ENCODE peak calls at places on chromosomes 3 and 15, in four cellular contexts. I is NB4, O is ovary, M is left ventricle myocardium inferior. Z is an unnamed sample.

GRCh38 chr3:155078959-155079794 is 942 bp upstream of the MME start:
- DNase-seq in I (no peak), M (no peak), O (no peak), Z (no peak)

GRCh38 chr3:124297062-124297980 is 305.4 kb upstream of the ROPN1 start:
- DNase-seq in M (no peak), O (no peak), I (no peak), Z (no peak)

GRCh38 chr3:116339441-116340028 is 105.8 kb downstream of the LSAMP start:
- DNase-seq in M (peak; percentile 25), I (no peak), O (no peak), Z (no peak)

GRCh38 chr3:124985358-124985757 is 50.8 kb upstream of the MUC13 start:
- DNase-seq in I (no peak), M (no peak), O (no peak), Z (no peak)

GRCh38 chr3:188472331-188472730 is 318.4 kb downstream of the LPP start:
- DNase-seq in O (no peak), I (no peak), M (no peak), Z (no peak)

GRCh38 chr3:128804017-128804816 is 75.2 kb upstream of the ACAD9 start:
- DNase-seq in O (no peak), M (no peak), I (peak; percentile 89), Z (peak; percentile 89)

GRCh38 chr15:68151277-68151676 is 53.9 kb downstream of the CALML4 start:
- DNase-seq in M (no peak), O (no peak), I (no peak), Z (no peak)

GRCh38 chr3:106965286-106965685 is 412.0 kb upstream of the CCDC54 start:
- DNase-seq in I (no peak), O (no peak), M (no peak), Z (no peak)

GRCh38 chr15:99212401-99212800 is 37.0 kb downstream of the TTC23 start:
- DNase-seq in M (no peak), I (no peak), O (no peak), Z (no peak)

GRCh38 chr3:190617185-190617584 is 103.3 kb downstream of the IL1RAP start:
- DNase-seq in I (peak; percentile 94), O (no peak), M (no peak), Z (peak; percentile 60)

GRCh38 chr15:101528108-101528916 is 38.8 kb upstream of the PCSK6 start:
- DNase-seq in I (peak; percentile 90), M (peak; percentile 71), O (peak; percentile 56), Z (no peak)

GRCh38 chr3:169149349-169149890 is 514.1 kb downstream of the MECOM start:
- DNase-seq in M (peak; percentile 81), I (peak; percentile 76), O (peak; percentile 71), Z (peak; percentile 86)

DNA sequence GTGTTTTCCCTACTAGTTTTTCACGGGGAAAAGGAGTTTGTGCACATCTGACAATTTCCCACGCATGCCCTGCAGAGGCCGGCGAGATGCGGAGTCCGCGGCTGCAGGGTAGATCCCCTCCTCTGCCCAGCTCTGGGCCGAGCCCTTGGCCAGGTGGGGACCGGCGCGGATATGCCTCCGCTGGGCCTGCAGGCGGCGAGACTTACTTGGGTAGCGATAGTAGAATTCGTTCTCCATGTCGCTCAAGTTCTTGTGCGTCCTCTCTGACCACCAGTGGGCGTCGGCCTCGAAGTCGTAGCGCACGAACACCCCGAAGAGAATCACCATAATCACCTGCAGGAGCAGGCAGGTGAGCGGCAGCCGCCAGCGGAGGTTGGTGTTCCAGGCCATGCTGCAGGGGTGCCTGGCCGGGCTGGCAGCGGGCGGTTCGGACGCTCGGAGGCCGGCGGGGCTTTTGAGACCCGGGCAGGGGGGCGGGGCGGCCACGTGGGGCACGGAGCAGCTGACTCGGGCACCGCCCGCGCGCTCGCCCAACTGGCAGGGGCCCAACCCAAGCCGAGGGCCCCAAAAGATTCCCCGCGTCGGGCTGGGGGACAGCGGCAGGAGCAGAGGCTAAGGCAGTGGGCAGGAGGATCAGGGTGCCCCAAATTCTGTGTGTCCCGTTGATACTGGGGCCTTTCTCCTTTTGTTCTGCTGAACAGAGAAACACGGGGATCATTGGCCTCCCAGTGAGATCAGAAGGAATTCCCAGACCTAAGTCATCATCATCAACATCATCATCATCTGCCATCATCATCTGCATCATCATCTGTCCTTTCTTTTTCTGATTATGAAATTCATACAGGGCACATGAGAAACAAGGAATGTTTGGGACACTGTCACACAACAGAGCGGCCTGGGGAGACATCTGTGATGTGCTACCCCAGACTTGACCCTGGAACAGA is at the start of gene RHCG:
- DNase-seq in I (peak; percentile 37), O (no peak), M (no peak), Z (peak; percentile 61)
- H3K4me3 ChIP-seq in I (no peak within 1 kb of the TSS), O (no peak within 1 kb of the TSS), M (peak within 1 kb of the TSS; percentile 58), Z (no peak within 1 kb of the TSS)

GRCh38 chr3:139216958-139217357 is 126.9 kb upstream of the MRPS22 start:
- DNase-seq in O (no peak), M (no peak), I (no peak), Z (no peak)

GRCh38 chr3:139218046-139218445 is 125.8 kb upstream of the MRPS22 start:
- DNase-seq in O (no peak), M (no peak), I (no peak), Z (no peak)

GRCh38 chr3:139217633-139218032 is 126.2 kb upstream of the MRPS22 start:
- DNase-seq in M (no peak), O (peak; percentile 63), I (no peak), Z (no peak)

GRCh38 chr3:139222100-139222657 is 121.6 kb upstream of the MRPS22 start:
- DNase-seq in O (peak; percentile 66), I (no peak), M (no peak), Z (no peak)

DNA sequence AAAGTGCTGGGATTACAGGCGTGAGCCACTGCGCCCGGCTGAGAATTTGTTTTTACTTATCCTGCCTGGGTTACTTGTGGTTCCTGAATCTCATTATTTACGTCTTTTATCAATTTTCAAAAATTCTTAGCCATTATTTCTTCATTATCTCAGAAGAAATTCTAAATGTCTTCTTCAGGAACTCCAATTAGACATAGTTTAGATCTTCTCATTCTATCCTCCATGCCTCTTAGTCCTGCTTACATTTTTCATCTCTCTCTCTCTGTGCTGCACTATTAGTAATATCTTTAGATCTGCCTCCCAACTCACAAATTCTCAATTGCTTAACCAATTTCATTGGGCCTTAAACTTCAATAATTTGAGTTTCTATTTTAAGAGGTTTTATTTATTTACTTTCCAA is 124.4 kb upstream of the MRPS22 start:
- DNase-seq in O (no peak), M (no peak), I (no peak), Z (no peak)
- TF ChIP-seq CTCF in O (no peak), M (no peak), I (no peak), Z (no peak)

GRCh38 chr3:64685331-64685799 is 2.4 kb downstream of the ADAMTS9 start:
- DNase-seq in M (peak; percentile 52), O (peak; percentile 90), I (no peak), Z (no peak)

GRCh38 chr3:64685800-64686445 is 1.9 kb downstream of the ADAMTS9 start:
- DNase-seq in I (no peak), O (peak; percentile 97), M (peak; percentile 93), Z (no peak)

GRCh38 chr3:64686446-64686908 is 1.3 kb downstream of the ADAMTS9 start:
- DNase-seq in O (no peak), I (no peak), M (no peak), Z (no peak)

GRCh38 chr3:64687381-64687780 is 419 bp downstream of the ADAMTS9 start:
- DNase-seq in I (no peak), O (peak; percentile 66), M (no peak), Z (no peak)

GRCh38 chr3:64684715-64685261 is 3.0 kb downstream of the ADAMTS9 start:
- DNase-seq in O (peak; percentile 82), M (peak; percentile 26), I (no peak), Z (no peak)
- H3K4me3 ChIP-seq in O (peak overlapping the region; percentile 72), M (peak overlapping the region; percentile 78), I (no peak overlapping the region), Z (no peak overlapping the region)

GRCh38 chr3:134036291-134036690 is 6.6 kb upstream of the SLCO2A1 start:
- DNase-seq in M (no peak), I (no peak), O (no peak), Z (no peak)

GRCh38 chr3:134035836-134036235 is 6.1 kb upstream of the SLCO2A1 start:
- DNase-seq in I (no peak), M (no peak), O (no peak), Z (no peak)

GRCh38 chr3:134038071-134038491 is 8.4 kb upstream of the SLCO2A1 start:
- DNase-seq in M (no peak), I (no peak), O (no peak), Z (no peak)

GRCh38 chr3:134038716-134039115 is 9.0 kb upstream of the SLCO2A1 start:
- DNase-seq in O (no peak), M (no peak), I (peak; percentile 14), Z (no peak)

DNA sequence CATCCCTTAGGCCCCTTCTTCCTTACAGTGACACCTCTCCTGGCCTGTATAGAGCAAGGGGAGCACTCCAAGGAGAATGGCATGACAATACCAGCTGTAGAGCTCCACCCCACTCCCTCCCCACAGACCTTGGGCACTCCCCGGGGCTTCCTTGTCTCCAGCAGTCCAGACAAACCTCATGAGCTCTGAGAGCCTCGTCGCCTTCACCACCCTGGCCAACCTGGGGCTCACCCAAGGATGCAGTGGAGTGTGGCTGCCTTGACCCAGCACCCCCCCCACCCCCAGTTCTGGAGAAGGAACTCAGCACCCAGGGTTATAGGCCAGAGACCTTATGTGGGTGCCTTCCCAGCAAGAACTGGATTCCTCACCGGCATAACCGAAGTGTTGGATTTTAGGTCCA is 7.4 kb upstream of the SLCO2A1 start:
- DNase-seq in O (no peak), M (no peak), I (no peak), Z (no peak)
- TF ChIP-seq CTCF in O (no peak), M (no peak), I (no peak), Z (no peak)

DNA sequence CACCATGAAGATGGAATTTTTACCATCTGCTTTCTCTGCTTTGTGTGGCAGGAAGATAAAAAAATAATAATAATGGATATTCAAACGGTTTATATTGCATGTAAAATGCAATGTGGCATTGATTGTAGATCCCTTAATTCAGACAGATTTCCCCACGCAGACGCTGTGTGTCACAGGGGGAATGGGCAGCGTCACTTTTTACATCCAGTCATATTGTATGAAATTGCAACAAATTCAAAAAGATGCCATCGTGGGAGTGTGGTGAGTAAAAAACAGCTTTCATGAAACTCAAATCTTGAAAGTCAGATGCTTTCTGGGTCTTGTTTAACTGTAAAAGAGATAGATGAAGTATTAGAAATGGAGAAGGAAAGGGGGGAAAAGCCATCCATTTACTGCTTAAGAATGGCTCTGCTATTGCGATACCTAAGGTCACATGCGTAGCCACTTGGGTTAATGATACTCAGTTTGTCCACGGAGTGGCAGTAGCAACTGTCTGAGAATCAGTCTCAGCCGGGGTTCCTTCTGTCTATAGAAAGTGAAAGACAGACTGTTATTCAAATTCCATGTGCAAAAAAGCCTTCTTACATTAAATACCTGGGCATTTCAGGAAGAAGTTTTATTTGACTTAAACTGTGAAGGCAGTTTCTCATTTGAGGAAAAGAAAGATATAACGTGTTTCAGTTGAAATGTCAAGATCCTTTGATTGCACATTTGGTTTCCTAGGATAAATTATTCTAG is 28.5 kb downstream of the BTD start:
- DNase-seq in M (no peak), O (no peak), I (peak; percentile 83), Z (peak; percentile 90)
- H3K4me3 ChIP-seq in M (peak overlapping the region; percentile 49), O (no peak overlapping the region), I (no peak overlapping the region), Z (peak overlapping the region; percentile 49)